ENCODE peak calls at places on chromosomes 1 and 21, in nine cellular contexts. N is AG04450, X is NCI-H1694, L is glutamatergic neuron, U is fibroblast of mammary gland, R is tibial artery, P is T-helper 2 cell, I is Panc1, T is epithelial cell of esophagus. E is an unnamed sample.

GRCh38 chr1:38266197-38266520 is 219.6 kb upstream of the POU3F1 start:
- DNase-seq in N (no peak), X (no peak), L (no peak), U (no peak), R (no peak), P (no peak), I (no peak), T (no peak), E (no peak)

GRCh38 chr1:95321516-95321915 is 87.5 kb downstream of the RWDD3 start:
- DNase-seq in N (no peak), X (no peak), L (no peak), U (no peak), R (no peak), P (no peak), I (no peak), T (peak; percentile 17), E (no peak)

GRCh38 chr1:232806071-232806510 is 875 bp downstream of the MAP10 start:
- DNase-seq in N (no peak), X (no peak), L (no peak), U (no peak), R (no peak), P (no peak), I (no peak), T (no peak), E (no peak)

GRCh38 chr1:156081174-156082110 is 823 bp downstream of the MEX3A start:
- DNase-seq in N (no peak), X (no peak), L (peak; percentile 32), U (no peak), R (no peak), P (no peak), I (no peak), T (no peak), E (no peak)

GRCh38 chr1:27366411-27367159 is at the start of gene MAP3K6:
- DNase-seq in N (peak; percentile 18), X (peak; percentile 39), L (peak; percentile 73), U (peak; percentile 82), R (peak; percentile 98), P (no peak), I (no peak), T (peak; percentile 94), E (peak; percentile 62)

GRCh38 chr1:43938383-43938782 is 4.8 kb downstream of the ARTN start:
- DNase-seq in N (no peak), X (no peak), L (no peak), U (no peak), R (no peak), P (no peak), I (no peak), T (no peak), E (no peak)

GRCh38 chr1:245807306-245807705 is 652.5 kb downstream of the KIF26B start:
- DNase-seq in N (no peak), X (no peak), L (no peak), U (no peak), R (no peak), P (no peak), I (no peak), T (no peak), E (no peak)

GRCh38 chr21:42505090-42505726 is 8.4 kb upstream of the SLC37A1 start:
- DNase-seq in N (no peak), X (no peak), L (no peak), U (no peak), R (no peak), P (no peak), I (no peak), T (no peak), E (no peak)

GRCh38 chr1:3348196-3348865 is 106.1 kb upstream of the ARHGEF16 start:
- DNase-seq in N (no peak), X (no peak), L (no peak), U (no peak), R (no peak), P (no peak), I (no peak), T (no peak), E (no peak)

GRCh38 chr1:211738709-211739301 is 63.4 kb upstream of the NEK2 start:
- DNase-seq in N (no peak), X (no peak), L (no peak), U (no peak), R (no peak), P (peak; percentile 19), I (no peak), T (peak; percentile 22), E (no peak)

GRCh38 chr1:184753093-184753492 is 1.6 kb downstream of the EDEM3 start:
- DNase-seq in N (no peak), X (no peak), L (no peak), U (no peak), R (no peak), P (no peak), I (no peak), T (no peak), E (no peak)

GRCh38 chr1:224189561-224189960 is 6.5 kb downstream of the DEGS1 start:
- DNase-seq in N (no peak), X (no peak), L (no peak), U (peak; percentile 28), R (peak; percentile 12), P (no peak), I (no peak), T (no peak), E (no peak)

GRCh38 chr1:234544094-234544579 is 65.2 kb upstream of the TARBP1 start:
- DNase-seq in N (peak; percentile 96), X (peak; percentile 93), L (no peak), U (peak; percentile 99), R (peak; percentile 81), P (no peak), I (peak; percentile 92), T (peak; percentile 90), E (peak; percentile 94)

GRCh38 chr1:21752186-21752585 is 30.8 kb downstream of the USP48 start:
- DNase-seq in N (peak; percentile 6), X (no peak), L (no peak), U (no peak), R (no peak), P (no peak), I (no peak), T (no peak), E (no peak)

GRCh38 chr1:3731543-3731942 is 20.7 kb upstream of the CCDC27 start:
- DNase-seq in N (no peak), X (no peak), L (peak; percentile 64), U (no peak), R (no peak), P (no peak), I (no peak), T (no peak), E (no peak)

GRCh38 chr1:45258059-45258650 is 51.8 kb upstream of the ZSWIM5 start:
- DNase-seq in N (no peak), X (no peak), L (no peak), U (no peak), R (no peak), P (no peak), I (no peak), T (no peak), E (no peak)

GRCh38 chr1:221869759-221870158 is 127.9 kb upstream of the DUSP10 start:
- DNase-seq in N (peak; percentile 44), X (no peak), L (no peak), U (peak; percentile 94), R (no peak), P (no peak), I (no peak), T (no peak), E (no peak)

GRCh38 chr1:233304489-233305102 is 9.1 kb upstream of the PCNX2 start:
- DNase-seq in N (no peak), X (peak; percentile 58), L (no peak), U (peak; percentile 35), R (no peak), P (no peak), I (no peak), T (peak; percentile 40), E (no peak)

GRCh38 chr1:97630968-97631367 is 289.9 kb downstream of the DPYD start:
- DNase-seq in N (no peak), X (no peak), L (no peak), U (no peak), R (no peak), P (no peak), I (no peak), T (peak; percentile 8), E (peak; percentile 88)

GRCh38 chr1:11764519-11764918 is 2.5 kb downstream of the C1orf167 start:
- DNase-seq in N (no peak), X (no peak), L (no peak), U (no peak), R (no peak), P (no peak), I (no peak), T (no peak), E (no peak)

GRCh38 chr21:19228241-19228640 is 824.7 kb upstream of the TMPRSS15 start:
- DNase-seq in N (no peak), X (no peak), L (no peak), U (no peak), R (no peak), P (no peak), I (no peak), T (no peak), E (no peak)

GRCh38 chr1:152983743-152984142 is at the start of gene SPRR1A:
- DNase-seq in N (no peak), X (no peak), L (no peak), U (no peak), R (no peak), P (no peak), I (no peak), T (peak; percentile 86), E (no peak)

GRCh38 chr1:29167904-29168303 is 13.8 kb downstream of the SRSF4 start:
- DNase-seq in N (no peak), X (no peak), L (no peak), U (no peak), R (no peak), P (no peak), I (no peak), T (no peak), E (no peak)

GRCh38 chr1:31548518-31548898 is 27.8 kb upstream of the TINAGL1 start:
- DNase-seq in N (no peak), X (no peak), L (peak; percentile 23), U (peak; percentile 59), R (no peak), P (no peak), I (no peak), T (peak; percentile 77), E (no peak)

GRCh38 chr1:62637392-62638105 is 40.2 kb downstream of the ANGPTL3 start:
- DNase-seq in N (no peak), X (no peak), L (no peak), U (peak; percentile 11), R (no peak), P (no peak), I (no peak), T (peak; percentile 7), E (no peak)

GRCh38 chr1:115199416-115200132 is 110.3 kb upstream of the TSPAN2 start:
- DNase-seq in N (no peak), X (no peak), L (no peak), U (peak; percentile 65), R (no peak), P (no peak), I (no peak), T (no peak), E (no peak)

GRCh38 chr1:11298390-11299224 is 25.6 kb downstream of the UBIAD1 start:
- DNase-seq in N (no peak), X (no peak), L (no peak), U (no peak), R (no peak), P (no peak), I (no peak), T (no peak), E (no peak)

GRCh38 chr1:24724345-24725208 is 20.7 kb upstream of the CLIC4 start:
- DNase-seq in N (no peak), X (no peak), L (no peak), U (peak; percentile 68), R (no peak), P (no peak), I (no peak), T (no peak), E (no peak)

GRCh38 chr1:208654241-208654640 is 410.1 kb upstream of the PLXNA2 start:
- DNase-seq in N (no peak), X (peak; percentile 42), L (no peak), U (peak; percentile 30), R (no peak), P (no peak), I (no peak), T (peak; percentile 63), E (peak; percentile 23)

GRCh38 chr1:154837679-154838171 is 32.4 kb downstream of the KCNN3 start:
- DNase-seq in N (no peak), X (peak; percentile 93), L (peak; percentile 78), U (no peak), R (no peak), P (no peak), I (no peak), T (no peak), E (peak; percentile 65)

GRCh38 chr1:63795455-63795854 is 21.6 kb downstream of the ROR1 start:
- DNase-seq in N (no peak), X (no peak), L (no peak), U (no peak), R (no peak), P (no peak), I (no peak), T (no peak), E (no peak)

E was measured in BE2C.